ENCODE peak calls at places on chromosomes 6 and 20, in six cellular contexts. Y is GM12878, Z is GM12891, N is K562, C is H1, O is HepG2. I is an unnamed sample.

GRCh38 chr20:8020314-8021079 is 936 bp upstream of the TMX4 start:
- DNase-seq in Y (peak), Z (no peak), N (no peak), C (no peak), O (peak), I (no peak)

GRCh38 chr6:166620478-166621113 is 6.5 kb downstream of the RPS6KA2 start:
- DNase-seq in Y (no peak), Z (no peak), N (no peak), C (no peak), O (no peak), I (no peak)

GRCh38 chr6:84691978-84692623 is 72.3 kb downstream of the TBX18 start:
- DNase-seq in Y (no peak), Z (no peak), N (no peak), C (no peak), O (no peak), I (no peak)

GRCh38 chr6:43290353-43290904 is 7.6 kb upstream of the SLC22A7 start:
- DNase-seq in Y (no peak), Z (no peak), N (no peak), C (no peak), O (no peak), I (no peak)

GRCh38 chr20:19726126-19726525 is 31.9 kb upstream of the RIN2 start:
- DNase-seq in Y (no peak), Z (no peak), N (no peak), C (no peak), O (no peak), I (no peak)

GRCh38 chr6:153588328-153588727 is 450.7 kb upstream of the OPRM1 start:
- DNase-seq in Y (no peak), Z (no peak), N (no peak), C (no peak), O (no peak), I (no peak)

GRCh38 chr6:102015431-102015830 is 621.9 kb downstream of the GRIK2 start:
- DNase-seq in Y (no peak), Z (no peak), N (no peak), C (no peak), O (no peak), I (no peak)

GRCh38 chr6:137763436-137763835 is 103.6 kb upstream of the TNFAIP3 start:
- DNase-seq in Y (no peak), Z (no peak), N (no peak), C (no peak), O (peak), I (no peak)

GRCh38 chr6:137799950-137800568 is 67.0 kb upstream of the TNFAIP3 start:
- DNase-seq in Y (no peak), Z (no peak), N (peak), C (no peak), O (peak), I (no peak)

GRCh38 chr6:142871910-142872331 is 73.1 kb downstream of the HIVEP2 start:
- DNase-seq in Y (no peak), Z (no peak), N (no peak), C (no peak), O (peak), I (no peak)

GRCh38 chr20:39800548-39800947 is 838.4 kb downstream of the DHX35 start:
- DNase-seq in Y (peak), Z (no peak), N (no peak), C (no peak), O (no peak), I (no peak)

GRCh38 chr6:43608783-43609182 is 20.3 kb downstream of the GTPBP2 start:
- DNase-seq in Y (no peak), Z (no peak), N (no peak), C (no peak), O (no peak), I (no peak)

GRCh38 chr20:38838326-38838725 is 32.8 kb downstream of the PPP1R16B start:
- DNase-seq in Y (no peak), Z (no peak), N (no peak), C (no peak), O (no peak), I (no peak)

GRCh38 chr6:37122861-37123260 is 47.1 kb upstream of the PIM1 start:
- DNase-seq in Y (no peak), Z (no peak), N (no peak), C (no peak), O (no peak), I (no peak)

GRCh38 chr6:150622941-150623874 is 23.5 kb downstream of the PLEKHG1 start:
- DNase-seq in Y (peak), Z (no peak), N (no peak), C (no peak), O (no peak), I (peak)

GRCh38 chr20:52054123-52054522 is 137.5 kb downstream of the ZFP64 start:
- DNase-seq in Y (no peak), Z (no peak), N (no peak), C (no peak), O (no peak), I (no peak)

GRCh38 chr6:27871919-27872633 is 40.1 kb downstream of the OR2B2 start:
- DNase-seq in Y (peak), Z (peak), N (no peak), C (no peak), O (no peak), I (peak)

GRCh38 chr6:27872634-27873028 is 39.6 kb downstream of the OR2B2 start:
- DNase-seq in Y (no peak), Z (no peak), N (no peak), C (no peak), O (no peak), I (no peak)

GRCh38 chr6:27870486-27870885 is 41.7 kb downstream of the OR2B2 start:
- DNase-seq in Y (no peak), Z (no peak), N (no peak), C (no peak), O (no peak), I (no peak)

GRCh38 chr6:27867941-27868705 is 44.1 kb downstream of the OR2B2 start:
- DNase-seq in Y (no peak), Z (no peak), N (no peak), C (no peak), O (no peak), I (no peak)

GRCh38 chr6:27873101-27874030 is 38.8 kb downstream of the OR2B2 start:
- DNase-seq in Y (peak), Z (no peak), N (no peak), C (no peak), O (no peak), I (no peak)
- TF ChIP-seq TAF1 in Y (peak), Z (peak), N (no peak), C (peak), O (no peak), I (no peak)

GRCh38 chr6:29632789-29633531 is at the start of gene GABBR1:
- DNase-seq in Y (no peak), Z (peak), N (peak), C (no peak), O (no peak), I (peak)
- TF ChIP-seq POLR2AphosphoS5 in Y (no peak), Z (no peak), N (peak), C (no peak), O (no peak), I (no peak)

DNA sequence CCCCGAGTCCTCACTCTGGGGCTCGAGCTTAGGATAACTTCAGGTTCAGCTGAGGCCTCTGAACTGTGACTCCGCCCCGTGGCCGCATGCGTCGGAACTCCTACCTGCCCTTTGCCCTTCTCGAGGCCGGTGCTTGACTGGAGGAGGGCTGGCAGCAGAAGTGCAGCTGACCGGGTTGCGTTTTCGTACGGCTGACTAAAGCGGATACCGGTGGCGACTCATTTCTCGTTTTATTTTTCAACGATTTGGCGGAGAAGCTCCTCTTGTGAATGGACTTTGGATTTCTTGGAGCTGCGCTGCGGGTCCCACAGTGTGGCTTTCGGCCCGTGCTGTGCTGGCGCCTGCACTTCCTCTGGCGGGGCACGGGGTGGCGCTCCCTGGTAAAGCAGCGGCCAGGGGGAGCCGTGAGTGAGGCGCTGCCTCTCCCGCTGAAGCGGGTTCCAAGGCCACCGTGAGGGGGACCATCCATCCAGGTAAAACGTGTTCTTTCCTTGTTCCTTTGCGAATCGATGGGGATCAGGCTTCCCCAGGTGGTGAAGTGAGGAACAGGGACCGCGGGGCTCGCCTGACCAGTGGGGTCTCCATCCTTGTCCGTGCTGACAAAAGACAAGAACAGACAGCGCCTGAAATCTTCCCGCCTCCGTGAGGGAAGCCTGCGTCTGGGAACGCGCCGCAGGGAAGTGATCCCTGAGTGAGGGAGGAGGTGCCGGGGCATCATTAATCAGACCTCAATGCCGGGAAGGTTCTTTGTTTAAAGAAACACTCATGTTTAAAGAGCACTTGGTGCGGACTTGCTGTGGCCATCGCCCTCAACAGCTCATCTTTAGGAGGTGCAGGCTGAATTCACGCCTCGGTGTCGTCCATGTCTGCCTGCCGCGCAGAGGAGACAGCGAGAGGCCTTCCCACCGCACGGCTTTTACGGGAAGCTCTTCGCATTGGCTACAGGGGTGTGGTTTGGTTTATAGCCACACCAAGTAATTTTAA is 38.8 kb downstream of the ERMARD start:
- DNase-seq in Y (no peak), Z (peak), N (peak), C (peak), O (peak), I (peak)
- TF ChIP-seq POLR2A in Y (no peak), Z (no peak), N (no peak), C (no peak), O (peak), I (no peak)

DNA sequence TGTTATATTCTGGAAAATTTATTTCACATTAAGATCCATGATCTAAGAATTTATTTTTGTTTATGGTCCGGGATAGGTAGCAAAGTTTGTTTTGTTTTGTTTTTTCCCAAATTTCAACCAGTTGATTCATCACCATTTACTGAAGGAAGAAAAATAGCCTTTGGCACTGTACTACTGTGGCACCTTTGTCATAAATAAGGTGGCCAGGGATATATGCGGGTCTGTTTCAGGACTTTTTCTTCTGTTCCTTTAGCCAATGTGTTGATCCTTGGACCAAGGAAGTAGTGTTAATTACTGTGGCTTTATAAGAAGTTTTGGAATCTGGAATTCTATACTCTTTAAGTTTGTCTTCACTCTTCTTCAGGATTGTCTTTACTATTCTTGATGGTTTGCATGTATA is 171.7 kb downstream of the FAXC start:
- DNase-seq in Y (no peak), Z (no peak), N (no peak), C (no peak), O (no peak), I (no peak)
- TF ChIP-seq TAF1 in Y (no peak), Z (no peak), N (no peak), C (no peak), O (no peak), I (no peak)

DNA sequence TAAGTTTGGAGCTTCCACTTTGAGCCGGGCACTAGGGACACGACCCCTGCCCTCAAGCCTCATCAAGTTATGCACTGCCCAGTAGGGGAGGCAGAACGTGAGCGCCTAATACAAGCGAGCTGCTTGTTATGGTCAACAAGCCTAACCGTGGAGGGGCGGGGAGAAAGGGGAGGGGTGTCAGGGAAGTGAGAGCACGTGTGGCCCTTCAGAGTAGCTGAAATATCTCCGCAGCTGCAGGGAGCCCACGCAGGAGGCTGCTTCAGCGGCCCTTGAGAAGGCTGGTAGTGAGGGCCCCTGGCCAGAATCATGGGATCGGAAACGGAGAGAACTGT is 713 bp downstream of the ALDH5A1 start:
- DNase-seq in Y (no peak), Z (peak), N (peak), C (no peak), O (peak), I (peak)
- TF ChIP-seq POLR2AphosphoS5 in Y (no peak), Z (no peak), N (no peak), C (no peak), O (peak), I (no peak)

GRCh38 chr6:16200231-16200941 is 38.0 kb upstream of the GMPR start:
- DNase-seq in Y (no peak), Z (no peak), N (no peak), C (no peak), O (no peak), I (no peak)

GRCh38 chr6:16196260-16196914 is 42.0 kb upstream of the GMPR start:
- DNase-seq in Y (no peak), Z (no peak), N (no peak), C (no peak), O (no peak), I (no peak)

GRCh38 chr6:16199792-16200191 is 38.6 kb upstream of the GMPR start:
- DNase-seq in Y (no peak), Z (no peak), N (no peak), C (no peak), O (no peak), I (no peak)

GRCh38 chr6:16196958-16197576 is 41.3 kb upstream of the GMPR start:
- DNase-seq in Y (no peak), Z (no peak), N (no peak), C (no peak), O (no peak), I (no peak)

GRCh38 chr6:16198061-16198705 is 40.2 kb upstream of the GMPR start:
- DNase-seq in Y (no peak), Z (no peak), N (no peak), C (no peak), O (no peak), I (no peak)
- TF ChIP-seq POLR2A in Y (no peak), Z (no peak), N (no peak), C (no peak), O (no peak), I (no peak)

DNA sequence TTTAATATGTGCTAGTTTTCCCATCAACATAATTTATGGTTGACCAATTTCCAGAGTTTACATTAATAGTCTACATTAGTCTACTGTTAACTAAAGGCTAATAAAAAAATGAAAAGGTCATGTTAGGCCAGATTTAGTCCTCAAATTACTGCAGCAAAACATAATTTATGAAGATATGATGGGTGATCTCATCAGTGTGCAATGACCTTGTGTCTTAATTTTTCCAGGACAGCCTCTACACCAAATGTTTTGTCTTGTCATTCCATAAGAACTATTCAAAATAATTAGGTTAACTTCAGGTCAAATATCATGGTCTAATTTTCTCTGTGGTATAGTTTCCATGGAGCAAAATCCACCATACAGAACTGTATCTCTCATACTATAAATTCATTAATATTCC is 234.2 kb downstream of the COL12A1 start:
- DNase-seq in Y (no peak), Z (no peak), N (no peak), C (no peak), O (no peak), I (no peak)
- TF ChIP-seq TAF1 in Y (no peak), Z (no peak), N (no peak), C (no peak), O (no peak), I (no peak)

DNA sequence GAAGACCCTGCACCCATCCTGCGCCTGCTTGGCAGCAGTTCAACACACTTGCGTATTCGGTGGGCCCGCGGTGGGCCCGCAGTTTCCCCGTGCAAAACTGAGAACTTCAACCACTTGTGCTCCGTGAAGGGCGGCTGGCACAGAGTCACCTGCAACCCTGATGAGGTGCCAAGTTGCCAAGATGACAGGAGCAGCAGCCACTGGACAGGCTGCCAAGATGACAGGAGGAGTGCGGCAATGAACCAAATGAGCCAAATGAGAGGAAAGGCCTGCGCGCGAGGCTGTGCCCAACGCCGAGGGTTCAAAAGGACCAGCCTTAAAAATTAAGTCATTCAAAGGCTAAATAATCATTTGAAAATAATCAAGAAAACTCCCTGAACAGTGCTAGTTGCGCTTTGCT is 20.1 kb downstream of the DIDO1 start:
- DNase-seq in Y (no peak), Z (no peak), N (no peak), C (no peak), O (no peak), I (no peak)
- TF ChIP-seq POLR2AphosphoS5 in Y (no peak), Z (no peak), N (no peak), C (no peak), O (no peak), I (no peak)

DNA sequence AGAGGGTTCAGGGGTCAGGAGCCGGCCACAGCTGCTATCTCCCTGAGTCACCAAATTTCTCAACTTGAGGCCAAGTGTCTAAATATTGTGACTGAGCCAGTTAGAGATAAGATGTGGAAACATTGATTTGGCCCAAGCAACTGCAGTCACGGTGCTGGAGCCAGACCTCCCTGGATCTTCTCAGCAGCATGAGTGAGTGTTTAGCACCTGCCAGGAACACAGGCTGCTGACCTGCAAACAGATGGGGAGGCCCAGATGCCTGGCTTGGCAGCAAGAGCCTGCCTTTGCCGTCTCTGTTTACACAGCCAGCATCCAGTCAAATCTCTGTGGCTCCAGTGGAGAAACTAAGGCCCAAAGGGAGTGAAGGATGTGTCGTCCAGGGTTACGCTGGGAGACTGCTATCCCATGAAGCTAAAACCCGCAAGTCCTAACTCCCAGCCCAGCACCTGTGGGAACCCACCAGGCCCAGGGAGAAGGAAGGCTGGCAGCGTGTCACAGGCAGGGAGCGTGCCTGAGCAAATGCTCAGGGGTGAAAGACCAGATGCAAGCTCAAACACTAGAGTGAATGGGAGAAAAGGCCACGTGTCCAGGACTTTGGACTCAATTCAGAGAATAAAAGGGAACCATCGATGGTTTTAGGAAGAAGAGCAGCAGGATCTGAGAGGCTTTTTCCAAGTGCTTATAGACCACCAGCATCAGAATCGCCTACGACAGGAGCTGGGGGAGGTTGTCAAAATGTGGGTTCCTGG is 15.9 kb upstream of the PTGIS start:
- DNase-seq in Y (no peak), Z (no peak), N (peak), C (no peak), O (peak), I (no peak)
- TF ChIP-seq POLR2A in Y (no peak), Z (no peak), N (no peak), C (no peak), O (peak), I (no peak)

DNA sequence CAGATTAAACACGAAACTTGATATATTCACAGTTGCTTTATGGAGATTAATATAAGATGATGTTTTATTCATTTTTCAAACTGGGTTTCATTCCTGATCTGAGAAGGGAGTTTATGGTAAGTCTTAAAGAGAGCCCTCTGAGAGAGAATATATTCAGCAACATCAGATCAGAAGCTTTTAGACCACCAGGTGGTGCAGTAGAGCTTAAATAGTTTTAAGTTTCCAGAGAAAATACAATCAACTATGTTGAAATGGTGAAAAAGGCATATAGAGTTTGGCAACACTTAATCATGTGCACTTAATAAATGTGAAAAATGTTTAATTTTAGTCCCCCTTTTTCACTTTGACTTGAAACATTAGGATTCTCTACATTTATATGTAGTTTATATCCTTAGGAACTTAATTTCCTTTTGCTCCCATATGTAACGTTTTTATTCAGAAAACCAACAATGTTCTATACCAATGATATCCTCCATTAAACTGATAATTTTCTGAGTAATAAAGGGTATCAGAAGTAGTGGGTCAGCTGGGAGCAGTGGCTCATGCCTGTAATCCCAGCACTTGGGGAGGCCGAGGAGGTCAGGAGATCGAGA is 86.3 kb upstream of the CLDN20 start:
- DNase-seq in Y (no peak), Z (no peak), N (peak), C (no peak), O (peak), I (no peak)
- TF ChIP-seq TAF1 in Y (no peak), Z (no peak), N (no peak), C (no peak), O (no peak), I (no peak)

I was measured in GM12892.